ENCODE peak calls at places on chromosomes 4 and X, in seven cellular contexts. One of them, this sample, is unnamed.

GRCh38 chrX:96480081-96480480 is 204.6 kb upstream of the DIAPH2 start:
- DNase-seq in HCT116: no peak
- DNase-seq in suprapubic skin: no peak
- DNase-seq in IMR-90: peak
- DNase-seq in neural progenitor cell: no peak
- DNase-seq in GM23248: peak
- DNase-seq in testis: no peak
- DNase-seq in this sample: no peak

GRCh38 chr4:78766650-78767049 is 9.5 kb upstream of the BMP2K start:
- DNase-seq in HCT116: no peak
- DNase-seq in suprapubic skin: no peak
- DNase-seq in IMR-90: no peak
- DNase-seq in neural progenitor cell: no peak
- DNase-seq in GM23248: no peak
- DNase-seq in testis: no peak
- DNase-seq in this sample: no peak

GRCh38 chrX:112664928-112665327 is 14.8 kb downstream of the LHFPL1 start:
- DNase-seq in HCT116: no peak
- DNase-seq in suprapubic skin: no peak
- DNase-seq in IMR-90: no peak
- DNase-seq in neural progenitor cell: no peak
- DNase-seq in GM23248: no peak
- DNase-seq in testis: no peak
- DNase-seq in this sample: no peak

GRCh38 chrX:30888526-30889146 is 418 bp downstream of the TAB3 start:
- DNase-seq in HCT116: no peak
- DNase-seq in suprapubic skin: no peak
- DNase-seq in IMR-90: no peak
- DNase-seq in neural progenitor cell: no peak
- DNase-seq in GM23248: peak
- DNase-seq in testis: no peak
- DNase-seq in this sample: no peak

GRCh38 chr4:125168531-125168930 is 146.2 kb upstream of the FAT4 start:
- DNase-seq in HCT116: no peak
- DNase-seq in suprapubic skin: no peak
- DNase-seq in IMR-90: peak
- DNase-seq in neural progenitor cell: no peak
- DNase-seq in GM23248: peak
- DNase-seq in testis: no peak
- DNase-seq in this sample: no peak

GRCh38 chr4:4390521-4391240 is 3.8 kb downstream of the NSG1 start:
- DNase-seq in HCT116: no peak
- DNase-seq in suprapubic skin: no peak
- DNase-seq in IMR-90: no peak
- DNase-seq in neural progenitor cell: no peak
- DNase-seq in GM23248: no peak
- DNase-seq in testis: no peak
- DNase-seq in this sample: no peak

GRCh38 chr4:148795156-148795864 is 353.1 kb upstream of the NR3C2 start:
- DNase-seq in HCT116: no peak
- DNase-seq in suprapubic skin: no peak
- DNase-seq in IMR-90: peak
- DNase-seq in neural progenitor cell: peak
- DNase-seq in GM23248: no peak
- DNase-seq in testis: peak
- DNase-seq in this sample: no peak

GRCh38 chr4:122604146-122604545 is 16.7 kb downstream of the IL21 start:
- DNase-seq in HCT116: no peak
- DNase-seq in suprapubic skin: no peak
- DNase-seq in IMR-90: no peak
- DNase-seq in neural progenitor cell: no peak
- DNase-seq in GM23248: peak
- DNase-seq in testis: no peak
- DNase-seq in this sample: no peak

GRCh38 chr4:38188136-38188535 is 227.9 kb downstream of the PTTG2 start:
- DNase-seq in HCT116: no peak
- DNase-seq in suprapubic skin: no peak
- DNase-seq in IMR-90: no peak
- DNase-seq in neural progenitor cell: no peak
- DNase-seq in GM23248: no peak
- DNase-seq in testis: no peak
- DNase-seq in this sample: no peak

GRCh38 chr4:119735136-119735770 is 106.6 kb upstream of the PDE5A start:
- DNase-seq in HCT116: no peak
- DNase-seq in suprapubic skin: no peak
- DNase-seq in IMR-90: peak
- DNase-seq in neural progenitor cell: no peak
- DNase-seq in GM23248: peak
- DNase-seq in testis: no peak
- DNase-seq in this sample: no peak

GRCh38 chrX:53682885-53683555 is 3.5 kb downstream of the HUWE1 start:
- DNase-seq in HCT116: no peak
- DNase-seq in suprapubic skin: no peak
- DNase-seq in IMR-90: peak
- DNase-seq in neural progenitor cell: peak
- DNase-seq in GM23248: peak
- DNase-seq in testis: peak
- DNase-seq in this sample: peak

GRCh38 chr4:132901224-132901623 is 247.9 kb upstream of the PCDH10 start:
- DNase-seq in HCT116: no peak
- DNase-seq in suprapubic skin: no peak
- DNase-seq in IMR-90: no peak
- DNase-seq in neural progenitor cell: no peak
- DNase-seq in GM23248: no peak
- DNase-seq in testis: no peak
- DNase-seq in this sample: no peak

GRCh38 chr4:134132086-134132783 is 69.4 kb downstream of the PABPC4L start:
- DNase-seq in HCT116: no peak
- DNase-seq in suprapubic skin: no peak
- DNase-seq in IMR-90: no peak
- DNase-seq in neural progenitor cell: no peak
- DNase-seq in GM23248: no peak
- DNase-seq in testis: no peak
- DNase-seq in this sample: no peak

GRCh38 chrX:37871626-37872302 is 24.4 kb upstream of the DYNLT3 start:
- DNase-seq in HCT116: peak
- DNase-seq in suprapubic skin: no peak
- DNase-seq in IMR-90: peak
- DNase-seq in neural progenitor cell: no peak
- DNase-seq in GM23248: peak
- DNase-seq in testis: no peak
- DNase-seq in this sample: no peak

GRCh38 chr4:88264338-88264737 is 20.0 kb downstream of the PPM1K start:
- DNase-seq in HCT116: no peak
- DNase-seq in suprapubic skin: no peak
- DNase-seq in IMR-90: no peak
- DNase-seq in neural progenitor cell: no peak
- DNase-seq in GM23248: no peak
- DNase-seq in testis: no peak
- DNase-seq in this sample: no peak

GRCh38 chr4:33998204-33998603 is 2246.1 kb downstream of the ARAP2 start:
- DNase-seq in HCT116: no peak
- DNase-seq in suprapubic skin: no peak
- DNase-seq in IMR-90: no peak
- DNase-seq in neural progenitor cell: no peak
- DNase-seq in GM23248: no peak
- DNase-seq in testis: no peak
- DNase-seq in this sample: no peak

GRCh38 chr4:13427599-13428325 is 56.4 kb downstream of the RAB28 start:
- DNase-seq in HCT116: no peak
- DNase-seq in suprapubic skin: no peak
- DNase-seq in IMR-90: peak
- DNase-seq in neural progenitor cell: no peak
- DNase-seq in GM23248: no peak
- DNase-seq in testis: no peak
- DNase-seq in this sample: no peak

GRCh38 chr4:105280338-105280809 is 133.7 kb downstream of the TET2 start:
- DNase-seq in HCT116: no peak
- DNase-seq in suprapubic skin: no peak
- DNase-seq in IMR-90: peak
- DNase-seq in neural progenitor cell: no peak
- DNase-seq in GM23248: peak
- DNase-seq in testis: no peak
- DNase-seq in this sample: no peak

GRCh38 chr4:189046642-189047041 is 894.0 kb upstream of the FRG1 start:
- DNase-seq in HCT116: no peak
- DNase-seq in suprapubic skin: no peak
- DNase-seq in IMR-90: peak
- DNase-seq in neural progenitor cell: no peak
- DNase-seq in GM23248: peak
- DNase-seq in testis: no peak
- DNase-seq in this sample: no peak
- H3K4me3 ChIP-seq in HCT116: no peak
- H3K4me3 ChIP-seq in suprapubic skin: no peak
- H3K4me3 ChIP-seq in IMR-90: no peak
- H3K4me3 ChIP-seq in neural progenitor cell: no peak
- H3K4me3 ChIP-seq in GM23248: no peak
- H3K4me3 ChIP-seq in testis: no peak
- H3K4me3 ChIP-seq in this sample: no peak

GRCh38 chr4:153151535-153152452 is 52.4 kb upstream of the TRIM2 start:
- DNase-seq in HCT116: no peak
- DNase-seq in suprapubic skin: no peak
- DNase-seq in IMR-90: peak
- DNase-seq in neural progenitor cell: peak
- DNase-seq in GM23248: peak
- DNase-seq in testis: peak
- DNase-seq in this sample: no peak

GRCh38 chr4:153153339-153153851 is 50.8 kb upstream of the TRIM2 start:
- DNase-seq in HCT116: no peak
- DNase-seq in suprapubic skin: peak
- DNase-seq in IMR-90: peak
- DNase-seq in neural progenitor cell: peak
- DNase-seq in GM23248: peak
- DNase-seq in testis: peak
- DNase-seq in this sample: peak

GRCh38 chr4:153156263-153156662 is 48.0 kb upstream of the TRIM2 start:
- DNase-seq in HCT116: no peak
- DNase-seq in suprapubic skin: no peak
- DNase-seq in IMR-90: no peak
- DNase-seq in neural progenitor cell: peak
- DNase-seq in GM23248: peak
- DNase-seq in testis: no peak
- DNase-seq in this sample: peak

GRCh38 chr4:153152453-153153338 is 51.5 kb upstream of the TRIM2 start:
- DNase-seq in HCT116: no peak
- DNase-seq in suprapubic skin: peak
- DNase-seq in IMR-90: peak
- DNase-seq in neural progenitor cell: peak
- DNase-seq in GM23248: peak
- DNase-seq in testis: peak
- DNase-seq in this sample: peak

GRCh38 chr4:153154010-153154975 is 50.0 kb upstream of the TRIM2 start:
- DNase-seq in HCT116: no peak
- DNase-seq in suprapubic skin: no peak
- DNase-seq in IMR-90: peak
- DNase-seq in neural progenitor cell: no peak
- DNase-seq in GM23248: peak
- DNase-seq in testis: no peak
- DNase-seq in this sample: peak
- H3K27ac ChIP-seq in HCT116: no peak
- H3K27ac ChIP-seq in suprapubic skin: peak
- H3K27ac ChIP-seq in IMR-90: no peak
- H3K27ac ChIP-seq in neural progenitor cell: no peak
- H3K27ac ChIP-seq in GM23248: no peak
- H3K27ac ChIP-seq in testis: no peak
- H3K27ac ChIP-seq in this sample: peak

GRCh38 chrX:107713205-107714195 is 62.1 kb downstream of the TSC22D3 start:
- DNase-seq in HCT116: no peak
- DNase-seq in suprapubic skin: no peak
- DNase-seq in IMR-90: no peak
- DNase-seq in neural progenitor cell: no peak
- DNase-seq in GM23248: peak
- DNase-seq in testis: peak
- DNase-seq in this sample: peak
- H3K4me3 ChIP-seq in HCT116: no peak
- H3K4me3 ChIP-seq in suprapubic skin: peak
- H3K4me3 ChIP-seq in IMR-90: no peak
- H3K4me3 ChIP-seq in neural progenitor cell: no peak
- H3K4me3 ChIP-seq in GM23248: no peak
- H3K4me3 ChIP-seq in testis: no peak
- H3K4me3 ChIP-seq in this sample: peak

GRCh38 chr4:99436976-99437655 is 2.0 kb upstream of the ADH7 start:
- DNase-seq in HCT116: no peak
- DNase-seq in suprapubic skin: no peak
- DNase-seq in IMR-90: no peak
- DNase-seq in neural progenitor cell: no peak
- DNase-seq in GM23248: peak
- DNase-seq in testis: no peak
- DNase-seq in this sample: no peak
- H3K27ac ChIP-seq in HCT116: no peak
- H3K27ac ChIP-seq in suprapubic skin: peak
- H3K27ac ChIP-seq in IMR-90: no peak
- H3K27ac ChIP-seq in neural progenitor cell: no peak
- H3K27ac ChIP-seq in GM23248: no peak
- H3K27ac ChIP-seq in testis: no peak
- H3K27ac ChIP-seq in this sample: no peak